ENCODE peak calls at places on chromosomes 13 and 19, in ten cellular contexts. H is colonic mucosa, C is IMR-90, U is osteoblast, X is uterus, M is brain microvascular endothelial cell, J is Panc1, S is coronary artery, I is K562, P is tibial nerve. E is an unnamed sample.

GRCh38 chr19:51689751-51690358 is 3.3 kb upstream of the SPACA6 start:
- DNase-seq in X (peak), C (no peak), P (peak), U (peak), S (no peak), J (no peak), H (peak), M (peak), I (peak), E (no peak)

GRCh38 chr19:1230585-1231489 is 7.0 kb downstream of the CBARP start:
- DNase-seq in C (no peak), U (peak), S (no peak), H (no peak), J (no peak), I (no peak), X (no peak), P (no peak), M (no peak), E (no peak)

GRCh38 chr19:15249912-15250634 is 17.8 kb upstream of the EPHX3 start:
- DNase-seq in S (peak), U (peak), P (peak), C (peak), M (peak), J (no peak), X (peak), I (no peak), H (peak), E (no peak)

GRCh38 chr19:37975071-37975470 is 68.1 kb downstream of the SIPA1L3 start:
- DNase-seq in J (no peak), U (no peak), S (no peak), P (no peak), M (no peak), H (no peak), C (no peak), I (no peak), X (no peak), E (no peak)

GRCh38 chr19:45103200-45103624 is 10.2 kb downstream of the PPP1R37 start:
- DNase-seq in X (no peak), C (no peak), H (no peak), J (no peak), I (no peak), P (no peak), M (no peak), S (no peak), U (no peak), E (no peak)

GRCh38 chr13:109740721-109741120 is 45.7 kb downstream of the IRS2 start:
- DNase-seq in I (no peak), H (no peak), C (no peak), J (no peak), P (no peak), S (no peak), X (no peak), M (no peak), U (no peak), E (no peak)

GRCh38 chr13:101626925-101627555 is 174.6 kb downstream of the ITGBL1 start:
- DNase-seq in U (peak), H (no peak), J (no peak), P (no peak), S (no peak), M (no peak), X (no peak), C (peak), I (no peak), E (no peak)

GRCh38 chr13:35979378-35979911 is 151.7 kb downstream of the DCLK1 start:
- DNase-seq in X (peak), U (peak), I (no peak), J (no peak), P (peak), M (peak), S (peak), C (peak), H (peak), E (peak)

GRCh38 chr13:32423592-32423991 is 4.3 kb downstream of the N4BP2L1 start:
- DNase-seq in M (no peak), H (no peak), C (no peak), U (no peak), X (no peak), S (no peak), J (no peak), I (peak), P (no peak), E (no peak)

GRCh38 chr13:111115841-111116500 is 861 bp downstream of the ARHGEF7 start:
- DNase-seq in C (peak), X (peak), I (no peak), U (peak), H (no peak), S (no peak), P (peak), M (peak), J (no peak), E (no peak)

GRCh38 chr19:13300421-13301030 is 150.3 kb downstream of the IER2 start:
- DNase-seq in M (no peak), U (no peak), X (no peak), H (no peak), C (no peak), P (no peak), I (no peak), S (no peak), J (no peak), E (no peak)

GRCh38 chr13:50365300-50365682 is 350.0 kb downstream of the KCNRG start:
- DNase-seq in S (no peak), M (no peak), X (no peak), C (no peak), U (no peak), J (no peak), P (no peak), I (peak), H (no peak), E (no peak)

GRCh38 chr19:28847468-28847867 is 365.5 kb downstream of the UQCRFS1 start:
- DNase-seq in P (no peak), S (no peak), H (no peak), M (peak), J (no peak), X (no peak), U (no peak), I (no peak), C (peak), E (no peak)

GRCh38 chr13:105918842-105919741 is 616.4 kb downstream of the EFNB2 start:
- DNase-seq in M (peak), U (peak), S (no peak), I (peak), J (peak), C (peak), H (peak), P (no peak), X (no peak), E (no peak)

GRCh38 chr13:73039201-73040108 is 19.4 kb upstream of the KLF5 start:
- DNase-seq in I (no peak), U (no peak), J (no peak), P (no peak), M (no peak), S (no peak), X (no peak), H (no peak), C (no peak), E (no peak)

GRCh38 chr19:33778089-33778791 is 18.4 kb upstream of the KCTD15 start:
- DNase-seq in C (peak), H (peak), P (peak), I (peak), J (peak), U (peak), S (peak), X (peak), M (peak), E (no peak)

GRCh38 chr19:50628551-50628950 is 11.1 kb downstream of the SYT3 start:
- DNase-seq in J (no peak), P (no peak), I (no peak), C (no peak), S (no peak), M (no peak), H (no peak), U (no peak), X (no peak), E (no peak)

GRCh38 chr13:109297628-109298027 is 488.8 kb downstream of the IRS2 start:
- DNase-seq in C (peak), U (peak), P (no peak), M (peak), X (no peak), J (no peak), I (no peak), H (no peak), S (no peak), E (no peak)

GRCh38 chr19:21483589-21484170 is 21.7 kb upstream of the ZNF429 start:
- DNase-seq in X (peak), U (peak), I (peak), C (no peak), P (peak), J (no peak), M (no peak), H (peak), S (no peak), E (no peak)

GRCh38 chr19:45153339-45154063 is 7.3 kb downstream of the NKPD1 start:
- DNase-seq in S (no peak), I (peak), H (peak), P (no peak), X (no peak), M (no peak), C (peak), J (no peak), U (peak), E (no peak)

GRCh38 chr13:44437356-44438233 is 64.0 kb downstream of the SERP2 start:
- DNase-seq in M (no peak), X (no peak), S (no peak), H (no peak), J (no peak), P (no peak), I (peak), U (no peak), C (peak), E (no peak)

DNA sequence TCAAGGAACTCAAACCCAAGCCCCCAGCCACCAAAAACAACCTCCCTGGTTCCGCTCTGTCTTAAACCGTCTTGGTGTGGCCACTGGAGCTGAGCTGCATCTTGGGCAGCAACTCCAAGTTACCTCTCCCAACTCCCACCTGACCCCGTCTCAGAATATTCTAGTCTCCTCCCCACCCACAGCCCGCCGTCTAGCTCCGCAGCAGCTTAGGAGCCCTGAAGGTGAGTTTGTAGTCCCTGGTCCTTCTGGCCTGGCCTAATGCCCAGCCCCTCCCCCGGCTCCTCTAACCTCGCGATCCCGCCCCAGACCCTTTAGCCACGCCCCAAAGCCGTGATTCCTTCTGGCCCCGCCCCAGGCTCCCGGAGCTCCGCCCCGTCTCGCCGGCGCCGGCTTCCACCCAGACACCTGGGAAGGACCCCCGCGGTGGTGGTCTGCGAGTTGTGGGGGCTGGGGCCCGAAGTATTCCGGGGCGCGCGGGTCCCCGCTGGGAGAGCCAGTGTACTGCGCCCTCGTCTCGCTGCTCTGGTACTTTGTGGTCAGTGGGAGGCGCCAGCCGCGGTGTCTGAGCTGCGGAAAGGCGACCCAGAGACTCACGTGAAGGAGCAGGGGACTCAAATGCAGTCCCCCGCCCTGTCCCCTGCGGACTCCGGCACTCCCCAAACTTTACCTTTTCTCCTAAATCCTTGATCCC is 2.5 kb upstream of the LHB start:
- DNase-seq in S (no peak), U (peak), C (peak), P (peak), J (no peak), I (peak), X (peak), H (peak), M (peak), E (no peak)
- TF ChIP-seq CTCF in S (no peak), U (peak), C (peak), P (no peak), J (no peak), I (peak), X (no peak), H (no peak), M (peak), E (no peak)

GRCh38 chr19:41376241-41376997 is at the start of gene TMEM91:
- DNase-seq in H (peak), P (peak), C (no peak), U (peak), X (peak), J (no peak), S (no peak), M (peak), I (no peak), E (no peak)

GRCh38 chr19:41371541-41371940 is 4.8 kb upstream of the TMEM91 start:
- DNase-seq in P (no peak), H (no peak), J (no peak), U (no peak), M (no peak), X (no peak), C (no peak), S (no peak), I (no peak), E (no peak)

GRCh38 chr19:41376998-41377365 is 649 bp downstream of the TMEM91 start:
- DNase-seq in M (no peak), U (no peak), I (no peak), P (no peak), C (no peak), J (no peak), S (no peak), X (no peak), H (no peak), E (no peak)

GRCh38 chr19:41377977-41378707 is 1.8 kb downstream of the TMEM91 start:
- DNase-seq in M (no peak), U (no peak), H (no peak), X (peak), P (no peak), J (no peak), C (no peak), I (peak), S (no peak), E (no peak)

GRCh38 chr19:41373993-41374392 is 2.3 kb upstream of the TMEM91 start:
- DNase-seq in C (peak), H (peak), U (peak), J (no peak), P (peak), S (peak), I (no peak), X (peak), M (peak), E (no peak)
- H3K27ac ChIP-seq in C (no peak), H (no peak), U (no peak), J (no peak), P (no peak), S (no peak), I (no peak), X (no peak), M (no peak), E (no peak)

GRCh38 chr19:5718032-5718578 is 1.8 kb downstream of the LONP1 start:
- DNase-seq in P (no peak), J (no peak), M (peak), U (no peak), H (no peak), S (no peak), I (peak), X (no peak), C (peak), E (no peak)
- H3K4me3 ChIP-seq in P (no peak), J (peak), M (peak), U (peak), H (no peak), S (peak), I (peak), X (no peak), C (peak), E (no peak)

DNA sequence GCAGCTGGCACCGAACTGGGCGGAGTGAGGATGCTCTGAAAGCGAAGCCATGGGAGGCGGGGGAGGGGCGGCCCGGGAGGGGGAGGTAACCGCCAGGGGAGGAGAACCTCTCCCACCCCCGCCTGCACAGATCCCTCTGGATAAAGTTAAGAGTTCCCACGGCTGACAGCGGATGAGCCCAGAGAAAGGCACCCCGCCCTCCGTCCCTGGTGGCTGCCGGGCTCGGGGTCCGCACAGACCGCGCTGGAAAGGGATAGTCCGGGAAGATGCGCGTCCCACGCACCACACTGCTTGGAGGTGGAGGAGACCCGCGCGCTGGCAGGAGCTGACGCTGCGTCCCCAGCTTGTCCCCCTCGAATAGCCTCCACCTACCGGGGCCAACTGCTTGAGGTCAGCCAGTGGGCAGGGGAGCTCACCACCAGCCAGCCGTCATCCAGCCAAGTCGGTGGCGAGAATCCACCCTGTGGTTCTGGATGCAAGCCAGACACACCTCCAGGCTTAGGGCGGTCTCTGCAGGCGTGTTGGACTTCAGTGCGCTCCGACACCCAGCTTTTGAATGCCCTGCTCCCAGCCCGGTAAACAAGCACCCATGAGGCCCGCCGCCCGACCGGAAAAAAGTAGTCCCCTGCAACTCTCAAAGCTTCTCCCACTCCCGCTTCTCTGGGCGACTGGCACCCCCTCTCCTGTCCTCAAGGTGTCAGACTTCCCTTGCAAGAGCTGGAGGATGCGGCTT is at the start of gene TRPC4:
- DNase-seq in P (no peak), I (peak), X (peak), C (peak), J (no peak), M (peak), H (peak), S (peak), U (peak), E (no peak)
- TF ChIP-seq CTCF in P (no peak), I (peak), X (peak), C (peak), J (peak), M (peak), H (no peak), S (peak), U (peak), E (no peak)